ENCODE peak calls at places on chromosomes 2 and 18, in four cellular contexts. D is IMR-90, W is GM12878, Z is K562. X is an unnamed sample.

GRCh38 chr18:37297106-37297505 is 268.5 kb downstream of the CELF4 start:
- DNase-seq in D (no peak), W (no peak), Z (no peak), X (no peak)

GRCh38 chr2:173249661-173250641 is 104.7 kb upstream of the CDCA7 start:
- DNase-seq in D (no peak), W (no peak), Z (no peak), X (no peak)

GRCh38 chr2:40208478-40208877 is 243.4 kb downstream of the SLC8A1 start:
- DNase-seq in D (no peak), W (no peak), Z (no peak), X (no peak)

GRCh38 chr18:8069708-8070107 is 502.6 kb downstream of the PTPRM start:
- DNase-seq in D (no peak), W (no peak), Z (no peak), X (no peak)

GRCh38 chr2:705971-706511 is 28.8 kb upstream of the TMEM18 start:
- DNase-seq in D (no peak), W (peak), Z (no peak), X (no peak)

GRCh38 chr2:219692521-219692920 is 65.1 kb downstream of the SLC4A3 start:
- DNase-seq in D (no peak), W (no peak), Z (no peak), X (no peak)

GRCh38 chr2:64085936-64086335 is 58.3 kb downstream of the PELI1 start:
- DNase-seq in D (no peak), W (no peak), Z (no peak), X (no peak)

GRCh38 chr2:44131177-44131576 is 37.5 kb upstream of the PPM1B start:
- DNase-seq in D (no peak), W (no peak), Z (peak), X (no peak)

GRCh38 chr2:207444756-207445155 is 85.0 kb upstream of the CREB1 start:
- DNase-seq in D (no peak), W (no peak), Z (no peak), X (no peak)

GRCh38 chr2:47214990-47215389 is 59.9 kb upstream of the STPG4 start:
- DNase-seq in D (no peak), W (no peak), Z (no peak), X (no peak)

GRCh38 chr2:16900405-16901025 is 234.9 kb upstream of the CYRIA start:
- DNase-seq in D (no peak), W (no peak), Z (peak), X (no peak)

GRCh38 chr2:170505631-170506270 is 209.4 kb upstream of the SP5 start:
- DNase-seq in D (no peak), W (no peak), Z (peak), X (no peak)

GRCh38 chr2:219957815-219958214 is 330.4 kb downstream of the SLC4A3 start:
- DNase-seq in D (no peak), W (no peak), Z (no peak), X (no peak)

GRCh38 chr2:223598994-223599645 is 3.0 kb downstream of the SCG2 start:
- DNase-seq in D (peak), W (no peak), Z (no peak), X (no peak)
- TF ChIP-seq BHLHE40 in D (no peak), W (no peak), Z (no peak), X (no peak)

DNA sequence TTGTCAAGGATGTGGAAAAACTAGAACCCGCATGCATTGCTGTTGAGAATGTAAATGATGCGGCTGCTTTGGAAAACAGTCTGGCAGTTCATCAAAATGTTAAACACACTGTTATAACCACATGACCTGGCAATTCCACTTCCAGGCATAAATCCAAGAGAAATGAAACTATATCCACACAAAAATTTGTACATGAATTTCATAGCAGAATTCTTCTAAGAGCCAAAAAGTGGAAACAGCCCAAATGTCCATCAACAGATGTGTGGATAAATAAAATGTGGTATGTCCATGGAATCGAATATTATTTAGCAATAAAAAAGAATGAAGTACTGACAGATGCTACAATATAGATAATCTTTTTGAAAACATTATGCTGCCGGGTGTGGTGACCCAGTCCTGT is 32.1 kb downstream of the ERCC3 start:
- DNase-seq in D (peak), W (no peak), Z (no peak), X (no peak)
- TF ChIP-seq RCOR1 in D (no peak), W (no peak), Z (no peak), X (no peak)

DNA sequence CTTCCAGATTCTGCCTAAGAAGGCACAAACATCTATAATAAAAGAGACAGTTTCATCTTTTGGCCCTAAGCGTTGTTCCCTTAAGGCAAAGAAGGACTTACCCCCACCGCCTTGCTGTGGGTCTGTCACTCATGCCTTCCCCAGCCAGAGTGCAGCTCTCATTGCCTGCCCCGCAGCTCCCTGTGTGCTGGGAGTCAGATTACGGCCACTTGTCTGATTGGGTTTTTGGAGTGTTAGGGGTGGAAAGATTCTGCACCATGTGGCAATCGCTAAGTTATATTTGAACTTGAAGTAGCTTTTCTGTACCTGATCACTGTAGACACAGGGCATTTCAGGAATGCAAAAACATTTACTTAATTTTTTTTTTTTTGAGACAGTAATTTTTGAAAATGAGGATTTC is at the start of gene AQP4:
- DNase-seq in D (no peak), W (no peak), Z (no peak), X (no peak)
- TF ChIP-seq BHLHE40 in D (no peak), W (no peak), Z (no peak), X (no peak)

GRCh38 chr2:168343586-168343985 is 96.2 kb upstream of the STK39 start:
- DNase-seq in D (peak), W (no peak), Z (peak), X (no peak)

GRCh38 chr2:168338803-168339437 is 91.5 kb upstream of the STK39 start:
- DNase-seq in D (no peak), W (no peak), Z (no peak), X (no peak)

GRCh38 chr2:168338292-168338691 is 90.9 kb upstream of the STK39 start:
- DNase-seq in D (no peak), W (no peak), Z (no peak), X (no peak)

GRCh38 chr2:168344706-168345105 is 97.3 kb upstream of the STK39 start:
- DNase-seq in D (no peak), W (no peak), Z (no peak), X (no peak)

GRCh38 chr2:168340931-168341330 is 93.5 kb upstream of the STK39 start:
- DNase-seq in D (no peak), W (no peak), Z (no peak), X (no peak)
- TF ChIP-seq RCOR1 in D (no peak), W (no peak), Z (no peak), X (no peak)